ENCODE peak calls at places on chromosomes 12 and 14, in four cellular contexts. T is posterior cingulate gyrus; R is stimulated activated CD8-positive, alpha-beta memory T cell treated with anti-CD3 and anti-CD28 coated beads, Interleukin-2, amount 100 ng/mL, for 1 hour; O is upper lobe of right lung. Q is an unnamed sample.

GRCh38 chr14:77979666-77980351 is 179.9 kb downstream of the ADCK1 start:
- DNase-seq in R (no peak), O (no peak), T (no peak), Q (no peak)

GRCh38 chr14:68734231-68734732 is 58.6 kb downstream of the ZFP36L1 start:
- DNase-seq in T (no peak), O (no peak), R (peak), Q (no peak)

GRCh38 chr12:89305373-89305772 is 46.9 kb downstream of the DUSP6 start:
- DNase-seq in O (no peak), T (no peak), R (no peak), Q (no peak)

GRCh38 chr12:9041321-9041720 is 52.0 kb downstream of the KLRG1 start:
- DNase-seq in T (no peak), R (no peak), O (no peak), Q (no peak)

GRCh38 chr14:96117101-96117897 is 78.1 kb downstream of the C14orf132 start:
- DNase-seq in R (no peak), T (no peak), O (no peak), Q (peak)

GRCh38 chr12:120413901-120414695 is 23.8 kb upstream of the COX6A1 start:
- DNase-seq in T (peak), R (no peak), O (no peak), Q (no peak)

GRCh38 chr14:104794099-104794498 is 1.4 kb downstream of the AKT1 start:
- DNase-seq in T (no peak), R (no peak), O (peak), Q (no peak)

GRCh38 chr14:30906752-30907658 is 32.6 kb downstream of the COCH start:
- DNase-seq in O (no peak), T (no peak), R (no peak), Q (no peak)

GRCh38 chr14:55240526-55241178 is 30.6 kb upstream of the FBXO34 start:
- DNase-seq in T (no peak), R (no peak), O (no peak), Q (no peak)

GRCh38 chr14:22545842-22546721 is 42.9 kb downstream of the DAD1 start:
- DNase-seq in R (no peak), O (no peak), T (no peak), Q (no peak)

GRCh38 chr14:23181946-23182345 is 1.5 kb downstream of the SLC7A8 start:
- DNase-seq in R (no peak), O (no peak), T (no peak), Q (no peak)